ENCODE peak calls at places on chromosomes 3 and 15, in nine cellular contexts. One of them, this sample, is unnamed.

GRCh38 chr15:100115711-100116090 is 226.1 kb downstream of the ADAMTS17 start:
- DNase-seq in dorsolateral prefrontal cortex: no peak
- DNase-seq in stomach: no peak
- DNase-seq in fibroblast of mammary gland: peak
- DNase-seq in RWPE1: peak
- DNase-seq in AG10803: peak
- DNase-seq in fibroblast of lung: peak
- DNase-seq in psoas muscle: peak
- DNase-seq in transverse colon: no peak
- DNase-seq in this sample: no peak

GRCh38 chr3:100900671-100901070 is 92.5 kb downstream of the ABI3BP start:
- DNase-seq in dorsolateral prefrontal cortex: no peak
- DNase-seq in stomach: no peak
- DNase-seq in fibroblast of mammary gland: peak
- DNase-seq in RWPE1: peak
- DNase-seq in AG10803: no peak
- DNase-seq in fibroblast of lung: no peak
- DNase-seq in psoas muscle: no peak
- DNase-seq in transverse colon: no peak
- DNase-seq in this sample: no peak

GRCh38 chr15:81400640-81401236 is 26.7 kb upstream of the TMC3 start:
- DNase-seq in dorsolateral prefrontal cortex: no peak
- DNase-seq in stomach: no peak
- DNase-seq in fibroblast of mammary gland: peak
- DNase-seq in RWPE1: peak
- DNase-seq in AG10803: peak
- DNase-seq in fibroblast of lung: peak
- DNase-seq in psoas muscle: no peak
- DNase-seq in transverse colon: no peak
- DNase-seq in this sample: no peak

GRCh38 chr3:111069974-111070751 is 1.5 kb upstream of the NECTIN3 start:
- DNase-seq in dorsolateral prefrontal cortex: no peak
- DNase-seq in stomach: no peak
- DNase-seq in fibroblast of mammary gland: no peak
- DNase-seq in RWPE1: peak
- DNase-seq in AG10803: no peak
- DNase-seq in fibroblast of lung: peak
- DNase-seq in psoas muscle: peak
- DNase-seq in transverse colon: peak
- DNase-seq in this sample: no peak

GRCh38 chr3:156317457-156317856 is 197.1 kb downstream of the KCNAB1 start:
- DNase-seq in dorsolateral prefrontal cortex: no peak
- DNase-seq in stomach: no peak
- DNase-seq in fibroblast of mammary gland: peak
- DNase-seq in RWPE1: peak
- DNase-seq in AG10803: peak
- DNase-seq in fibroblast of lung: peak
- DNase-seq in psoas muscle: no peak
- DNase-seq in transverse colon: no peak
- DNase-seq in this sample: no peak

GRCh38 chr15:33584797-33585196 is 274.0 kb downstream of the RYR3 start:
- DNase-seq in dorsolateral prefrontal cortex: no peak
- DNase-seq in stomach: no peak
- DNase-seq in fibroblast of mammary gland: peak
- DNase-seq in RWPE1: peak
- DNase-seq in AG10803: peak
- DNase-seq in fibroblast of lung: peak
- DNase-seq in psoas muscle: no peak
- DNase-seq in transverse colon: no peak
- DNase-seq in this sample: no peak

GRCh38 chr3:182261084-182261483 is 532.2 kb upstream of the ATP11B start:
- DNase-seq in dorsolateral prefrontal cortex: no peak
- DNase-seq in stomach: no peak
- DNase-seq in fibroblast of mammary gland: no peak
- DNase-seq in RWPE1: no peak
- DNase-seq in AG10803: no peak
- DNase-seq in fibroblast of lung: no peak
- DNase-seq in psoas muscle: no peak
- DNase-seq in transverse colon: no peak
- DNase-seq in this sample: no peak

GRCh38 chr3:183537295-183537730 is 18.2 kb downstream of the KLHL6 start:
- DNase-seq in dorsolateral prefrontal cortex: no peak
- DNase-seq in stomach: no peak
- DNase-seq in fibroblast of mammary gland: peak
- DNase-seq in RWPE1: no peak
- DNase-seq in AG10803: peak
- DNase-seq in fibroblast of lung: no peak
- DNase-seq in psoas muscle: peak
- DNase-seq in transverse colon: no peak
- DNase-seq in this sample: no peak

GRCh38 chr3:72258786-72259185 is 473.8 kb upstream of the PROK2 start:
- DNase-seq in dorsolateral prefrontal cortex: no peak
- DNase-seq in stomach: no peak
- DNase-seq in fibroblast of mammary gland: no peak
- DNase-seq in RWPE1: no peak
- DNase-seq in AG10803: no peak
- DNase-seq in fibroblast of lung: no peak
- DNase-seq in psoas muscle: no peak
- DNase-seq in transverse colon: no peak
- DNase-seq in this sample: no peak

GRCh38 chr3:127628788-127629456 is at the start of gene PODXL2:
- DNase-seq in dorsolateral prefrontal cortex: peak
- DNase-seq in stomach: peak
- DNase-seq in fibroblast of mammary gland: peak
- DNase-seq in RWPE1: peak
- DNase-seq in AG10803: peak
- DNase-seq in fibroblast of lung: peak
- DNase-seq in psoas muscle: peak
- DNase-seq in transverse colon: peak
- DNase-seq in this sample: peak

GRCh38 chr3:183309276-183309675 is 56.2 kb downstream of the B3GNT5 start:
- DNase-seq in dorsolateral prefrontal cortex: no peak
- DNase-seq in stomach: peak
- DNase-seq in fibroblast of mammary gland: peak
- DNase-seq in RWPE1: no peak
- DNase-seq in AG10803: no peak
- DNase-seq in fibroblast of lung: no peak
- DNase-seq in psoas muscle: peak
- DNase-seq in transverse colon: peak
- DNase-seq in this sample: no peak

GRCh38 chr15:87752250-87752951 is 504.1 kb downstream of the NTRK3 start:
- DNase-seq in dorsolateral prefrontal cortex: no peak
- DNase-seq in stomach: no peak
- DNase-seq in fibroblast of mammary gland: peak
- DNase-seq in RWPE1: peak
- DNase-seq in AG10803: peak
- DNase-seq in fibroblast of lung: peak
- DNase-seq in psoas muscle: no peak
- DNase-seq in transverse colon: no peak
- DNase-seq in this sample: no peak

DNA sequence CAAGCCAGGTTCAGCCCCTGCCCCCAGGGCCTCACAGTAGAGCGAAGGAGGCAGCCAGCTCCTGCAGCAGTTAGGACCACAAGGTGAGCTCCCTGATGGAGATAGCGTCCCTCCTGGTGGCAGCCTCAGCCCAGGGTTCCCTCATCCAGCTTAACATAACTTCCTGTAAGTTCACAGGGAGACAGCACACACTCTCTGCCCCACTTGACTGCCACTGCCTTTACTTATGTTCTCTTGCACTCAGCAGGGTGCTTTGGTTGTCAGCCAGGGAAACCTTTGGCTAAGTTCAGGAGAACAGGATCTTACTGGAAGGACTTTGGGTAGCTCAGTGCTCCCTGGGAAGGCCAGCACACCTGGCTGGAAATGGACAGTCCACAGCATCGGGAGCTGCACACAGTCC is 10.9 kb downstream of the KBTBD13 start:
- DNase-seq in dorsolateral prefrontal cortex: no peak
- DNase-seq in stomach: no peak
- DNase-seq in fibroblast of mammary gland: no peak
- DNase-seq in RWPE1: no peak
- DNase-seq in AG10803: no peak
- DNase-seq in fibroblast of lung: no peak
- DNase-seq in psoas muscle: no peak
- DNase-seq in transverse colon: no peak
- DNase-seq in this sample: no peak
- TF ChIP-seq CTCF in dorsolateral prefrontal cortex: no peak
- TF ChIP-seq CTCF in stomach: no peak
- TF ChIP-seq CTCF in fibroblast of mammary gland: no peak
- TF ChIP-seq CTCF in RWPE1: no peak
- TF ChIP-seq CTCF in AG10803: no peak
- TF ChIP-seq CTCF in fibroblast of lung: no peak
- TF ChIP-seq CTCF in psoas muscle: no peak
- TF ChIP-seq CTCF in transverse colon: no peak
- TF ChIP-seq CTCF in this sample: no peak

DNA sequence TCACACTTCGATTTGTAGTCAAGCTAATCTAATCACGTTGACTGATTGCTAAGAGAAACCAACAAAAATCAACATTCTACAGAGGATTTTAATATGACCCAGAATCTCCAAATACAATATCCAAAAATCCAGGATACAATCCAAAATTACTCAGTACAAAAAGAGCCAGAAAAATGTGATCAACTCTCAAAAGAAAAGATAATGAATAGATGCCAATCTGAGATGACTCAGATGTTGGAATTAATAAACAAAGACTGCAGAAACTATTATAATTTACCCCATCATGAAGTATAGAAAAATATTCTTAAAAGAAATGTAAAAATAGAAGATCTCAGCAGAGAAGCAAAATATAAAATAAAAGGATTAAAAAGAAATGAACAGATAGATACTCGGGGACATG is 22.3 kb downstream of the HACL1 start:
- DNase-seq in dorsolateral prefrontal cortex: no peak
- DNase-seq in stomach: no peak
- DNase-seq in fibroblast of mammary gland: no peak
- DNase-seq in RWPE1: no peak
- DNase-seq in AG10803: peak
- DNase-seq in fibroblast of lung: no peak
- DNase-seq in psoas muscle: no peak
- DNase-seq in transverse colon: no peak
- DNase-seq in this sample: no peak
- TF ChIP-seq CTCF in dorsolateral prefrontal cortex: no peak
- TF ChIP-seq CTCF in stomach: no peak
- TF ChIP-seq CTCF in fibroblast of mammary gland: no peak
- TF ChIP-seq CTCF in RWPE1: no peak
- TF ChIP-seq CTCF in AG10803: no peak
- TF ChIP-seq CTCF in fibroblast of lung: no peak
- TF ChIP-seq CTCF in psoas muscle: no peak
- TF ChIP-seq CTCF in transverse colon: no peak
- TF ChIP-seq CTCF in this sample: no peak

DNA sequence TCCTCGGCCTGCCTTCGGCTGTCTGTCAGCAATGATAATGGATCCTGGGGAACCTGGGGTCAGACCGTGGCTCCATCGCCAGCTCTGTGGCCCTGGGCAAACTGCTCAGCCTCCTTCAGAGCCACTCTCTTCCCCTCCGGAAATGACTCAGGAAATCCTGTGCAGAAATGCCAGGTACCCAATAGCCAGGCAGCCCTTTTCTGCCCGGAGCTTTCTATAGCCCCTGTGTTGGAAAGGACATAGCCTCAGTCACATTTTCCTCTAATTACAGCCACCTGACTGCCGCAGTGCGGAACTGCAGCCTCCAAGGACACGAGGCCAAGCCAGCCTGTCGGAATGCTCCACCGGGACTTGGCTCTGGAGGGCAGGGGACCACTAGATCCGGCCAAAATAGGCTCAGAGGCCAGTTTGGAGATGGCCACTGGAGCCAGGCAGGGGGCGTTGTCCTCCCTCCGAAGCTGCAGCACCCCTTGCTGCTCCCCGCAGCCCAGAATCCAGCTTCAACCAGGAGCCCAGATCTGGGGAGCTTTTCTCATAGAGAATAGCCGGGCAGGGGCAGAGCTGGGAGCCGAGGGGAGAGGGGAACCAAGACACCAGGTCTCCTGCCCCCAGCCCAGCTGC is 11.6 kb upstream of the ZXDC start:
- DNase-seq in dorsolateral prefrontal cortex: no peak
- DNase-seq in stomach: no peak
- DNase-seq in fibroblast of mammary gland: no peak
- DNase-seq in RWPE1: peak
- DNase-seq in AG10803: peak
- DNase-seq in fibroblast of lung: no peak
- DNase-seq in psoas muscle: no peak
- DNase-seq in transverse colon: no peak
- DNase-seq in this sample: no peak
- TF ChIP-seq CTCF in dorsolateral prefrontal cortex: no peak
- TF ChIP-seq CTCF in stomach: no peak
- TF ChIP-seq CTCF in fibroblast of mammary gland: no peak
- TF ChIP-seq CTCF in RWPE1: no peak
- TF ChIP-seq CTCF in AG10803: peak
- TF ChIP-seq CTCF in fibroblast of lung: no peak
- TF ChIP-seq CTCF in psoas muscle: peak
- TF ChIP-seq CTCF in transverse colon: no peak
- TF ChIP-seq CTCF in this sample: peak

GRCh38 chr3:52262447-52262846 is 16.0 kb downstream of the WDR82 start:
- DNase-seq in dorsolateral prefrontal cortex: no peak
- DNase-seq in stomach: no peak
- DNase-seq in fibroblast of mammary gland: no peak
- DNase-seq in RWPE1: no peak
- DNase-seq in AG10803: no peak
- DNase-seq in fibroblast of lung: no peak
- DNase-seq in psoas muscle: no peak
- DNase-seq in transverse colon: no peak
- DNase-seq in this sample: no peak

GRCh38 chr3:52270252-52270754 is 8.1 kb downstream of the WDR82 start:
- DNase-seq in dorsolateral prefrontal cortex: no peak
- DNase-seq in stomach: no peak
- DNase-seq in fibroblast of mammary gland: no peak
- DNase-seq in RWPE1: no peak
- DNase-seq in AG10803: peak
- DNase-seq in fibroblast of lung: no peak
- DNase-seq in psoas muscle: no peak
- DNase-seq in transverse colon: no peak
- DNase-seq in this sample: no peak

GRCh38 chr3:52268036-52268435 is 10.4 kb downstream of the WDR82 start:
- DNase-seq in dorsolateral prefrontal cortex: no peak
- DNase-seq in stomach: no peak
- DNase-seq in fibroblast of mammary gland: no peak
- DNase-seq in RWPE1: no peak
- DNase-seq in AG10803: no peak
- DNase-seq in fibroblast of lung: no peak
- DNase-seq in psoas muscle: no peak
- DNase-seq in transverse colon: no peak
- DNase-seq in this sample: no peak

GRCh38 chr3:52259448-52259847 is 13.9 kb downstream of the PPM1M start:
- DNase-seq in dorsolateral prefrontal cortex: no peak
- DNase-seq in stomach: no peak
- DNase-seq in fibroblast of mammary gland: no peak
- DNase-seq in RWPE1: no peak
- DNase-seq in AG10803: no peak
- DNase-seq in fibroblast of lung: no peak
- DNase-seq in psoas muscle: no peak
- DNase-seq in transverse colon: no peak
- DNase-seq in this sample: no peak

DNA sequence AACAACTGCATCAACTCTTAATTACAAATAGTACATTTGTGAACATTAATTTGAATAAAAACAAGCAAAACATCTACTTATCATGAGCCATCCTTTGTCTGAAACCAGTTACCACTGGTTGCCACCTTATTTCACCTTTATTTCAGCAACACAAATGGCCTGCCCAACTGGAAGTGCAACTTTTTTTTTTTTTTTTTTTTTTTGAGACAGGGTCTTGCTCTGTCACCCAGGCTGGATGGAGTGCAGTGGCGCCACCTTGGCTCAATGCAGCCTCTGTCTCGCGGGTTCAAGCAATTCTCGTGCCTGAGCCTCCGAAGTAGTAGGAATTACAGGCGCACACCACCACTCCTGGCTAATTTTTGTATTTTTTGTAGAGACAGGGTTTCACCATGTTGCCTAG is 13.1 kb downstream of the WDR82 start:
- DNase-seq in dorsolateral prefrontal cortex: no peak
- DNase-seq in stomach: no peak
- DNase-seq in fibroblast of mammary gland: no peak
- DNase-seq in RWPE1: no peak
- DNase-seq in AG10803: no peak
- DNase-seq in fibroblast of lung: no peak
- DNase-seq in psoas muscle: no peak
- DNase-seq in transverse colon: no peak
- DNase-seq in this sample: no peak
- TF ChIP-seq CTCF in dorsolateral prefrontal cortex: no peak
- TF ChIP-seq CTCF in stomach: no peak
- TF ChIP-seq CTCF in fibroblast of mammary gland: no peak
- TF ChIP-seq CTCF in RWPE1: no peak
- TF ChIP-seq CTCF in AG10803: no peak
- TF ChIP-seq CTCF in fibroblast of lung: no peak
- TF ChIP-seq CTCF in psoas muscle: no peak
- TF ChIP-seq CTCF in transverse colon: no peak
- TF ChIP-seq CTCF in this sample: no peak

This sample was measured in progenitor cell of endocrine pancreas.